ENCODE peak calls at places on chromosomes 3 and 15, in four cellular contexts. P is lower lobe of right lung; W is stimulated activated CD4-positive, alpha-beta T cell treated with anti-CD3 and anti-CD28 coated beads, TNF-alpha, amount 100 ng/mL, for 48 hours; T is CD8-positive, alpha-beta memory T cell. K is an unnamed sample.

GRCh38 chr3:9810357-9810726 is 280 bp downstream of the TTLL3 start:
- DNase-seq in P (no peak), W (no peak), T (no peak), K (no peak)

GRCh38 chr3:37819591-37819990 is 42.1 kb upstream of the CTDSPL start:
- DNase-seq in P (no peak), T (no peak), W (no peak), K (no peak)

GRCh38 chr15:65147902-65148301 is 14.3 kb upstream of the PDCD7 start:
- DNase-seq in P (no peak), T (no peak), W (no peak), K (no peak)

GRCh38 chr15:75694241-75695182 is 18.1 kb downstream of the CSPG4 start:
- DNase-seq in P (no peak), W (no peak), T (no peak), K (no peak)

GRCh38 chr3:66371432-66371831 is 129.4 kb downstream of the LRIG1 start:
- DNase-seq in T (no peak), W (no peak), P (no peak), K (no peak)

GRCh38 chr15:85849946-85850345 is 55.2 kb upstream of the KLHL25 start:
- DNase-seq in W (no peak), T (no peak), P (no peak), K (no peak)

GRCh38 chr15:55627730-55628368 is 39.7 kb upstream of the PYGO1 start:
- DNase-seq in T (no peak), P (no peak), W (no peak), K (no peak)

GRCh38 chr3:194967126-194968117 is 281.7 kb downstream of the FAM43A start:
- DNase-seq in P (no peak), W (no peak), T (no peak), K (no peak)

GRCh38 chr3:71601811-71602210 is 18.3 kb upstream of the FOXP1 start:
- DNase-seq in P (no peak), W (no peak), T (no peak), K (no peak)

GRCh38 chr3:129184396-129184656 is 630 bp upstream of the CNBP start:
- DNase-seq in W (no peak), P (no peak), T (no peak), K (no peak)

GRCh38 chr15:83498374-83498773 is 51.2 kb downstream of the SH3GL3 start:
- DNase-seq in P (no peak), W (no peak), T (no peak), K (no peak)